ENCODE peak calls at places on chromosomes 16 and 17, in nine cellular contexts. F, G, Y, H, L, N, O, D and Z are unnamed samples.

GRCh38 chr17:73194514-73195222 is 1.8 kb downstream of the COG1 start:
- DNase-seq in O (no peak), G (no peak), L (no peak), D (no peak), Y (no peak), F (no peak), H (no peak), N (no peak), Z (no peak)

GRCh38 chr17:4739122-4740024 is at the start of the genes CXCL16 and ZMYND15:
- DNase-seq in N (peak), Y (no peak), D (no peak), H (peak), L (peak), G (peak), O (no peak), F (peak), Z (peak)

GRCh38 chr17:28472871-28473497 is 460 bp upstream of the SLC13A2 start:
- DNase-seq in D (no peak), G (no peak), Y (no peak), H (no peak), F (no peak), L (no peak), O (no peak), N (no peak), Z (no peak)

GRCh38 chr16:27486760-27487159 is 63.0 kb downstream of the GTF3C1 start:
- DNase-seq in F (no peak), D (no peak), Y (no peak), G (no peak), O (no peak), H (no peak), N (no peak), L (no peak), Z (no peak)

GRCh38 chr17:77379837-77380236 is 239.1 kb downstream of the SEC14L1 start:
- DNase-seq in F (no peak), D (no peak), O (no peak), N (no peak), G (no peak), Y (no peak), L (no peak), H (no peak), Z (no peak)

GRCh38 chr17:40541060-40541872 is 24.0 kb downstream of the CCR7 start:
- DNase-seq in L (no peak), F (no peak), H (no peak), G (peak), Y (no peak), O (no peak), N (peak), D (no peak), Z (no peak)

GRCh38 chr16:17173134-17173729 is 297.5 kb downstream of the XYLT1 start:
- DNase-seq in H (peak), F (no peak), O (no peak), D (no peak), L (no peak), G (no peak), N (no peak), Y (no peak), Z (no peak)

GRCh38 chr17:66313995-66314659 is 11.7 kb downstream of the PRKCA start:
- DNase-seq in D (no peak), L (no peak), N (no peak), F (no peak), O (no peak), G (no peak), Y (no peak), H (no peak), Z (no peak)

GRCh38 chr16:67733734-67734470 is 14.8 kb upstream of the GFOD2 start:
- DNase-seq in N (no peak), D (no peak), F (no peak), G (no peak), O (no peak), H (no peak), L (no peak), Y (no peak), Z (no peak)

GRCh38 chr16:73527191-73527590 is 479.3 kb upstream of the ZFHX3 start:
- DNase-seq in H (no peak), N (no peak), D (no peak), F (no peak), Y (no peak), G (no peak), L (no peak), O (no peak), Z (no peak)

GRCh38 chr17:61475726-61476125 is 23.5 kb downstream of the TBX4 start:
- DNase-seq in G (no peak), D (no peak), N (no peak), O (no peak), H (no peak), L (no peak), Y (no peak), F (no peak), Z (no peak)

GRCh38 chr17:57898487-57899311 is 48.9 kb upstream of the MRPS23 start:
- DNase-seq in L (no peak), G (no peak), O (no peak), F (peak), D (no peak), N (no peak), Y (no peak), H (peak), Z (no peak)

GRCh38 chr16:57115504-57116182 is 23.3 kb downstream of the CPNE2 start:
- DNase-seq in L (no peak), N (no peak), O (no peak), G (no peak), D (no peak), Y (no peak), F (no peak), H (peak), Z (no peak)

GRCh38 chr16:56911771-56912541 is 20.0 kb upstream of the HERPUD1 start:
- DNase-seq in G (no peak), D (no peak), N (no peak), Y (no peak), L (no peak), O (no peak), H (peak), F (no peak), Z (no peak)

GRCh38 chr17:9434502-9435113 is 141.0 kb downstream of the STX8 start:
- DNase-seq in N (no peak), L (peak), O (no peak), Y (no peak), D (no peak), H (no peak), G (no peak), F (no peak), Z (no peak)